ENCODE peak calls at places on chromosomes 1 and 21, in eight cellular contexts. One of them, this sample, is unnamed.
A peak's percentile ranks its signal among the peaks of the same experiment; 100 is the strongest.

GRCh38 chr21:44304846-44305245 is 5.0 kb downstream of the PFKL start:
- DNase-seq in tibial artery: no peak
- DNase-seq in tibial nerve: peak; percentile 36
- DNase-seq in OCI-LY7: peak; percentile 72
- DNase-seq in ovary: no peak
- DNase-seq in AG04450: no peak
- DNase-seq in fibroblast of lung: peak; percentile 32
- DNase-seq in neural progenitor cell: peak; percentile 65
- DNase-seq in this sample: peak; percentile 31

GRCh38 chr1:225860860-225861441 is 21.2 kb downstream of the TMEM63A start:
- DNase-seq in neural progenitor cell: no peak
- DNase-seq in AG04450: no peak
- DNase-seq in tibial nerve: no peak
- DNase-seq in tibial artery: no peak
- DNase-seq in fibroblast of lung: no peak
- DNase-seq in ovary: no peak
- DNase-seq in OCI-LY7: no peak
- DNase-seq in this sample: no peak

GRCh38 chr1:207941664-207942063 is 30.7 kb upstream of the CD34 start:
- DNase-seq in ovary: peak; percentile 94
- DNase-seq in neural progenitor cell: no peak
- DNase-seq in tibial nerve: peak; percentile 80
- DNase-seq in AG04450: no peak
- DNase-seq in fibroblast of lung: peak; percentile 79
- DNase-seq in OCI-LY7: no peak
- DNase-seq in tibial artery: peak; percentile 90
- DNase-seq in this sample: peak; percentile 8

GRCh38 chr1:24964811-24965570 is 34.9 kb upstream of the RUNX3 start:
- DNase-seq in tibial artery: no peak
- DNase-seq in AG04450: no peak
- DNase-seq in fibroblast of lung: peak; percentile 94
- DNase-seq in neural progenitor cell: no peak
- DNase-seq in OCI-LY7: peak; percentile 91
- DNase-seq in tibial nerve: no peak
- DNase-seq in ovary: no peak
- DNase-seq in this sample: no peak

GRCh38 chr1:178528219-178528962 is 15.5 kb downstream of the TEX35 start:
- DNase-seq in OCI-LY7: no peak
- DNase-seq in AG04450: no peak
- DNase-seq in ovary: no peak
- DNase-seq in tibial artery: peak; percentile 44
- DNase-seq in tibial nerve: no peak
- DNase-seq in neural progenitor cell: no peak
- DNase-seq in fibroblast of lung: no peak
- DNase-seq in this sample: no peak

GRCh38 chr1:203675596-203676347 is 49.1 kb downstream of the ATP2B4 start:
- DNase-seq in AG04450: no peak
- DNase-seq in OCI-LY7: peak; percentile 36
- DNase-seq in fibroblast of lung: no peak
- DNase-seq in ovary: no peak
- DNase-seq in neural progenitor cell: no peak
- DNase-seq in tibial artery: no peak
- DNase-seq in tibial nerve: no peak
- DNase-seq in this sample: no peak

GRCh38 chr1:96370752-96371151 is 350.8 kb upstream of the PTBP2 start:
- DNase-seq in fibroblast of lung: peak; percentile 95
- DNase-seq in OCI-LY7: no peak
- DNase-seq in neural progenitor cell: no peak
- DNase-seq in ovary: no peak
- DNase-seq in tibial artery: no peak
- DNase-seq in tibial nerve: no peak
- DNase-seq in AG04450: peak; percentile 80
- DNase-seq in this sample: no peak

GRCh38 chr1:218034464-218034863 is 250.6 kb upstream of the RRP15 start:
- DNase-seq in ovary: no peak
- DNase-seq in tibial artery: no peak
- DNase-seq in fibroblast of lung: no peak
- DNase-seq in tibial nerve: no peak
- DNase-seq in OCI-LY7: no peak
- DNase-seq in neural progenitor cell: peak; percentile 90
- DNase-seq in AG04450: no peak
- DNase-seq in this sample: no peak

GRCh38 chr1:221429262-221429661 is 312.6 kb downstream of the DUSP10 start:
- DNase-seq in ovary: no peak
- DNase-seq in fibroblast of lung: no peak
- DNase-seq in tibial nerve: no peak
- DNase-seq in tibial artery: no peak
- DNase-seq in OCI-LY7: no peak
- DNase-seq in AG04450: no peak
- DNase-seq in neural progenitor cell: no peak
- DNase-seq in this sample: no peak

GRCh38 chr1:22814176-22815042 is 103.8 kb downstream of the EPHB2 start:
- DNase-seq in tibial nerve: peak; percentile 75
- DNase-seq in fibroblast of lung: peak; percentile 58
- DNase-seq in neural progenitor cell: no peak
- DNase-seq in ovary: peak; percentile 68
- DNase-seq in tibial artery: peak; percentile 81
- DNase-seq in OCI-LY7: no peak
- DNase-seq in AG04450: no peak
- DNase-seq in this sample: peak; percentile 38

GRCh38 chr1:118184737-118185082 is 318 bp downstream of the SPAG17 start:
- DNase-seq in ovary: no peak
- DNase-seq in OCI-LY7: no peak
- DNase-seq in fibroblast of lung: peak; percentile 6
- DNase-seq in AG04450: no peak
- DNase-seq in neural progenitor cell: no peak
- DNase-seq in tibial nerve: no peak
- DNase-seq in tibial artery: no peak
- DNase-seq in this sample: no peak

GRCh38 chr1:10459185-10459584 is 9.4 kb downstream of the CORT start:
- DNase-seq in OCI-LY7: no peak
- DNase-seq in tibial artery: no peak
- DNase-seq in neural progenitor cell: no peak
- DNase-seq in ovary: no peak
- DNase-seq in tibial nerve: no peak
- DNase-seq in fibroblast of lung: peak; percentile 88
- DNase-seq in AG04450: peak; percentile 41
- DNase-seq in this sample: no peak

GRCh38 chr1:182811975-182812727 is 22.6 kb downstream of the NPL start:
- DNase-seq in neural progenitor cell: no peak
- DNase-seq in OCI-LY7: no peak
- DNase-seq in tibial nerve: no peak
- DNase-seq in tibial artery: no peak
- DNase-seq in ovary: no peak
- DNase-seq in fibroblast of lung: no peak
- DNase-seq in AG04450: no peak
- DNase-seq in this sample: no peak

GRCh38 chr1:22171951-22172715 is 29.2 kb upstream of the WNT4 start:
- DNase-seq in neural progenitor cell: no peak
- DNase-seq in OCI-LY7: no peak
- DNase-seq in AG04450: no peak
- DNase-seq in tibial nerve: no peak
- DNase-seq in ovary: no peak
- DNase-seq in tibial artery: no peak
- DNase-seq in fibroblast of lung: no peak
- DNase-seq in this sample: no peak

GRCh38 chr1:921011-921837 is 2.5 kb upstream of the SAMD11 start:
- DNase-seq in tibial nerve: no peak
- DNase-seq in fibroblast of lung: peak; percentile 79
- DNase-seq in OCI-LY7: peak; percentile 81
- DNase-seq in neural progenitor cell: peak; percentile 93
- DNase-seq in ovary: peak; percentile 73
- DNase-seq in AG04450: peak; percentile 36
- DNase-seq in tibial artery: peak; percentile 84
- DNase-seq in this sample: peak; percentile 11

GRCh38 chr1:200302893-200303250 is 107.0 kb downstream of the ZNF281 start:
- DNase-seq in AG04450: no peak
- DNase-seq in tibial nerve: no peak
- DNase-seq in OCI-LY7: no peak
- DNase-seq in neural progenitor cell: peak; percentile 63
- DNase-seq in fibroblast of lung: peak; percentile 13
- DNase-seq in tibial artery: no peak
- DNase-seq in ovary: no peak
- DNase-seq in this sample: peak; percentile 37
- H3K27ac ChIP-seq in AG04450: no peak overlapping the region
- H3K27ac ChIP-seq in tibial nerve: no peak overlapping the region
- H3K27ac ChIP-seq in OCI-LY7: no peak overlapping the region
- H3K27ac ChIP-seq in neural progenitor cell: no peak overlapping the region
- H3K27ac ChIP-seq in fibroblast of lung: no peak overlapping the region
- H3K27ac ChIP-seq in tibial artery: no peak overlapping the region
- H3K27ac ChIP-seq in ovary: no peak overlapping the region
- H3K27ac ChIP-seq in this sample: peak overlapping the region; percentile 89

GRCh38 chr1:230383425-230383824 is 42.7 kb downstream of the PGBD5 start:
- DNase-seq in fibroblast of lung: no peak
- DNase-seq in AG04450: no peak
- DNase-seq in neural progenitor cell: no peak
- DNase-seq in tibial nerve: no peak
- DNase-seq in OCI-LY7: no peak
- DNase-seq in tibial artery: no peak
- DNase-seq in ovary: no peak
- DNase-seq in this sample: no peak

GRCh38 chr1:230381049-230381467 is 45.1 kb downstream of the PGBD5 start:
- DNase-seq in neural progenitor cell: no peak
- DNase-seq in tibial nerve: no peak
- DNase-seq in OCI-LY7: no peak
- DNase-seq in ovary: no peak
- DNase-seq in fibroblast of lung: no peak
- DNase-seq in tibial artery: no peak
- DNase-seq in AG04450: no peak
- DNase-seq in this sample: peak; percentile 40

GRCh38 chr1:230379928-230380327 is 46.2 kb downstream of the PGBD5 start:
- DNase-seq in AG04450: no peak
- DNase-seq in tibial nerve: no peak
- DNase-seq in neural progenitor cell: no peak
- DNase-seq in ovary: no peak
- DNase-seq in tibial artery: no peak
- DNase-seq in fibroblast of lung: no peak
- DNase-seq in OCI-LY7: no peak
- DNase-seq in this sample: no peak

GRCh38 chr1:230381564-230381963 is 44.6 kb downstream of the PGBD5 start:
- DNase-seq in tibial artery: no peak
- DNase-seq in OCI-LY7: no peak
- DNase-seq in AG04450: no peak
- DNase-seq in fibroblast of lung: no peak
- DNase-seq in neural progenitor cell: no peak
- DNase-seq in tibial nerve: no peak
- DNase-seq in ovary: no peak
- DNase-seq in this sample: no peak

DNA sequence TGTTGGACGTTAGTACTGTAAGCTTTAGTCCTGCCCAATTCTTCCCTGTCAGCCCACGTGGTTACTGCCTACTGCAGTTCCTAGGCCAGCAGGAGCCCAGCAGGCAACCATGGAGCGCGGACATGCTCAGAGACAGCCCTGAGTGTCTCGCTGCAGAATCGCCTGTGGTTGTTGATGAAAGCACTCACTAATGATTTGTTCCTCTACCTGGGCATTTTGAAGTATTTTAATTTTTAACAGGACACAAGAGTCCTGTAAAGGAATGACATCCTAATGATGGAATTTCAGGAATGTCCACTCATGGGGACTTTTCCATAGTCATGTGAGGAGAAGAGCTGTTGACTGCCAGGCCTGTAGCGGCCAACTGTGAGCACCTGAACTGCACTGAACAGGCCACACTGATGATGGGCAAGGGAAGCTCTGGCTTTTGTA is 44.1 kb downstream of the PGBD5 start:
- DNase-seq in tibial nerve: no peak
- DNase-seq in tibial artery: no peak
- DNase-seq in AG04450: no peak
- DNase-seq in ovary: no peak
- DNase-seq in OCI-LY7: no peak
- DNase-seq in neural progenitor cell: peak; percentile 53
- DNase-seq in fibroblast of lung: peak; percentile 23
- DNase-seq in this sample: no peak
- H3K27ac ChIP-seq in tibial nerve: no peak overlapping the region
- H3K27ac ChIP-seq in tibial artery: no peak overlapping the region
- H3K27ac ChIP-seq in AG04450: no peak overlapping the region
- H3K27ac ChIP-seq in ovary: no peak overlapping the region
- H3K27ac ChIP-seq in OCI-LY7: no peak overlapping the region
- H3K27ac ChIP-seq in neural progenitor cell: no peak overlapping the region
- H3K27ac ChIP-seq in fibroblast of lung: no peak overlapping the region
- H3K27ac ChIP-seq in this sample: no peak overlapping the region

DNA sequence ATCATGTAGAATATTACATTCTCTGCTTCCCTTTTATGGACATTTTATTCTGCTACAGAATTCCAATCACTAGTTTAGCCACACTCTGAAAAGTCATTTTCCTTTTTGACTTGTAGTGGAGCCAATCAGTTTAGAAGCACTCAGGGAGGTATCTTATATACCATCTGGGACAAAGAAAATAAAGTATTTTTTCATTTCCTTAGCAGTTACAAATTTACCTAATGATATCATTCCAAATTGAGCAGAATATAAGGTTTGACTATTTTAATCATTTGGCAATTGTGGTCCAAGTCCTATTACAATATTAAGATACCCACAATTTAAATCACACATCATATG is 170.6 kb downstream of the LTN1 start:
- DNase-seq in OCI-LY7: no peak
- DNase-seq in ovary: no peak
- DNase-seq in AG04450: no peak
- DNase-seq in neural progenitor cell: no peak
- DNase-seq in fibroblast of lung: no peak
- DNase-seq in tibial nerve: no peak
- DNase-seq in tibial artery: no peak
- DNase-seq in this sample: no peak
- H3K27ac ChIP-seq in OCI-LY7: no peak overlapping the region
- H3K27ac ChIP-seq in ovary: no peak overlapping the region
- H3K27ac ChIP-seq in AG04450: no peak overlapping the region
- H3K27ac ChIP-seq in neural progenitor cell: no peak overlapping the region
- H3K27ac ChIP-seq in fibroblast of lung: no peak overlapping the region
- H3K27ac ChIP-seq in tibial nerve: peak overlapping the region; percentile 75
- H3K27ac ChIP-seq in tibial artery: peak overlapping the region; percentile 58
- H3K27ac ChIP-seq in this sample: no peak overlapping the region

GRCh38 chr1:166972827-166973226 is 2.5 kb downstream of the ILDR2 start:
- DNase-seq in tibial artery: no peak
- DNase-seq in tibial nerve: no peak
- DNase-seq in ovary: no peak
- DNase-seq in fibroblast of lung: no peak
- DNase-seq in OCI-LY7: no peak
- DNase-seq in neural progenitor cell: peak; percentile 40
- DNase-seq in AG04450: no peak
- DNase-seq in this sample: no peak

GRCh38 chr1:166977951-166978350 is 2.6 kb upstream of the ILDR2 start:
- DNase-seq in ovary: no peak
- DNase-seq in fibroblast of lung: no peak
- DNase-seq in neural progenitor cell: no peak
- DNase-seq in tibial artery: no peak
- DNase-seq in AG04450: no peak
- DNase-seq in OCI-LY7: no peak
- DNase-seq in tibial nerve: no peak
- DNase-seq in this sample: no peak

GRCh38 chr1:166975361-166976129 is at the start of gene ILDR2:
- DNase-seq in neural progenitor cell: peak; percentile 82
- DNase-seq in ovary: peak; percentile 46
- DNase-seq in AG04450: no peak
- DNase-seq in tibial nerve: peak; percentile 7
- DNase-seq in OCI-LY7: peak; percentile 68
- DNase-seq in fibroblast of lung: peak; percentile 37
- DNase-seq in tibial artery: peak; percentile 66
- DNase-seq in this sample: peak; percentile 74

GRCh38 chr1:166972193-166972592 is 3.1 kb downstream of the ILDR2 start:
- DNase-seq in ovary: no peak
- DNase-seq in fibroblast of lung: no peak
- DNase-seq in neural progenitor cell: no peak
- DNase-seq in AG04450: no peak
- DNase-seq in tibial artery: no peak
- DNase-seq in OCI-LY7: no peak
- DNase-seq in tibial nerve: no peak
- DNase-seq in this sample: no peak

GRCh38 chr1:166974647-166975345 is 544 bp downstream of the ILDR2 start:
- DNase-seq in fibroblast of lung: no peak
- DNase-seq in tibial nerve: no peak
- DNase-seq in neural progenitor cell: peak; percentile 37
- DNase-seq in AG04450: no peak
- DNase-seq in ovary: no peak
- DNase-seq in tibial artery: no peak
- DNase-seq in OCI-LY7: peak; percentile 38
- DNase-seq in this sample: peak; percentile 46
- H3K27ac ChIP-seq in fibroblast of lung: no peak overlapping the region
- H3K27ac ChIP-seq in tibial nerve: no peak overlapping the region
- H3K27ac ChIP-seq in neural progenitor cell: no peak overlapping the region
- H3K27ac ChIP-seq in AG04450: no peak overlapping the region
- H3K27ac ChIP-seq in ovary: no peak overlapping the region
- H3K27ac ChIP-seq in tibial artery: no peak overlapping the region
- H3K27ac ChIP-seq in OCI-LY7: no peak overlapping the region
- H3K27ac ChIP-seq in this sample: peak overlapping the region; percentile 46